ENCODE peak calls at places on chromosomes 2 and 18, in six cellular contexts. F is HCT116, M is IMR-90, H is kidney, I is endodermal cell, U is astrocyte. S is an unnamed sample.

GRCh38 chr2:41737888-41738287 is 309.9 kb upstream of the PKDCC start:
- DNase-seq in F (no peak), M (no peak), H (no peak), I (no peak), U (no peak), S (no peak)

GRCh38 chr2:38960609-38961320 is 71.1 kb downstream of the ARHGEF33 start:
- DNase-seq in F (no peak), M (no peak), H (peak; percentile 74), I (no peak), U (no peak), S (peak; percentile 64)

GRCh38 chr2:128547667-128548066 is 229.0 kb upstream of the HS6ST1 start:
- DNase-seq in F (no peak), M (no peak), H (peak; percentile 10), I (no peak), U (no peak), S (no peak)

GRCh38 chr18:25298853-25299274 is 53.1 kb downstream of the ZNF521 start:
- DNase-seq in F (no peak), M (peak; percentile 99), H (no peak), I (no peak), U (peak; percentile 93), S (no peak)

GRCh38 chr18:50231621-50232020 is 34.7 kb downstream of the CFAP53 start:
- DNase-seq in F (no peak), M (no peak), H (no peak), I (peak; percentile 84), U (no peak), S (no peak)

GRCh38 chr2:20282916-20283592 is 58.1 kb upstream of the SDC1 start:
- DNase-seq in F (no peak), M (peak; percentile 33), H (peak; percentile 87), I (no peak), U (peak; percentile 44), S (no peak)

GRCh38 chr18:41558744-41559143 is 396.3 kb upstream of the PIK3C3 start:
- DNase-seq in F (no peak), M (no peak), H (no peak), I (no peak), U (no peak), S (no peak)

GRCh38 chr2:225177098-225177497 is 134.8 kb upstream of the DOCK10 start:
- DNase-seq in F (no peak), M (peak; percentile 79), H (no peak), I (no peak), U (peak; percentile 68), S (no peak)

GRCh38 chr2:134839649-134840048 is 1.2 kb downstream of the ACMSD start:
- DNase-seq in F (no peak), M (no peak), H (no peak), I (no peak), U (no peak), S (no peak)

GRCh38 chr2:110101911-110102774 is 13.5 kb downstream of the MALL start:
- DNase-seq in F (no peak), M (peak; percentile 17), H (no peak), I (no peak), U (peak; percentile 74), S (no peak)

GRCh38 chr2:131085646-131086045 is 7.6 kb downstream of the FAM168B start:
- DNase-seq in F (no peak), M (peak; percentile 16), H (no peak), I (no peak), U (peak; percentile 62), S (no peak)

GRCh38 chr2:167398791-167399371 is 510.6 kb downstream of the XIRP2 start:
- DNase-seq in F (no peak), M (no peak), H (no peak), I (no peak), U (no peak), S (no peak)

GRCh38 chr2:173590278-173590811 is 235.7 kb downstream of the CDCA7 start:
- DNase-seq in F (peak; percentile 96), M (peak; percentile 98), H (peak; percentile 69), I (no peak), U (peak; percentile 97), S (no peak)

GRCh38 chr2:152510636-152511035 is 175.7 kb downstream of the FMNL2 start:
- DNase-seq in F (no peak), M (no peak), H (no peak), I (no peak), U (no peak), S (no peak)

GRCh38 chr2:3575534-3576324 is 669 bp downstream of the RPS7 start:
- DNase-seq in F (no peak), M (no peak), H (peak; percentile 77), I (no peak), U (no peak), S (no peak)

GRCh38 chr2:219445220-219445631 is 10.6 kb downstream of the SPEG start:
- DNase-seq in F (no peak), M (no peak), H (no peak), I (no peak), U (no peak), S (no peak)

GRCh38 chr18:35526476-35527120 is 28.8 kb upstream of the INO80C start:
- DNase-seq in F (no peak), M (no peak), H (no peak), I (peak; percentile 54), U (peak; percentile 9), S (no peak)

GRCh38 chr18:59865241-59865986 is 34.4 kb upstream of the PMAIP1 start:
- DNase-seq in F (no peak), M (no peak), H (no peak), I (no peak), U (peak; percentile 41), S (no peak)

GRCh38 chr2:122251153-122251552 is 495.7 kb downstream of the TSN start:
- DNase-seq in F (no peak), M (no peak), H (no peak), I (no peak), U (no peak), S (no peak)

GRCh38 chr2:23497063-23497462 is 112.1 kb downstream of the KLHL29 start:
- DNase-seq in F (no peak), M (peak; percentile 30), H (no peak), I (peak; percentile 66), U (peak; percentile 74), S (no peak)

GRCh38 chr2:28338046-28338753 is 54.5 kb upstream of the FOSL2 start:
- DNase-seq in F (no peak), M (peak; percentile 85), H (peak; percentile 87), I (no peak), U (peak; percentile 91), S (no peak)

GRCh38 chr18:33751613-33752221 is 173.7 kb downstream of the ASXL3 start:
- DNase-seq in F (no peak), M (peak; percentile 39), H (no peak), I (no peak), U (no peak), S (no peak)

DNA sequence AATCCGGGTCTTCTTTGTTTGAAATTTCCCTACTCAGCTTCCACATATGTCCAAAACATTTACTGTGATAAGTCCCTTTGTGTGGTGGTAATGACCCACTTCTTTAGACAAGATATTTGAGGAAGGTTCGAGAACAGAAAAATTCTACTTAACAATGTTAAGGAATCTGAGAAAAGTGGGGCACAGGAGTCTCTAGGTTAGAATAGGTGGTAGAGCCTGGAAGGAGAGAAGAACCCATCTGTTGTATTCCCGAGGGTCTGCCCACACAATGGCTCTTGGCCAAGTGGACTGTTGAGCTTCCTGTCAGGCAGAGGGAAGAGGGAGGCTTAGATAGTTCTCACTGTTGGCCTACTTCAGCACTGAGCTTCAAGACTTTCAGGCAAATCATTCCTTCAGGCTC is 4.3 kb downstream of the IGFBP2 start:
- DNase-seq in F (no peak), M (no peak), H (no peak), I (no peak), U (no peak), S (no peak)
- H3K9ac ChIP-seq in F (peak overlapping the region; percentile 26), M (no peak overlapping the region), H (no peak overlapping the region), I (no peak overlapping the region), U (no peak overlapping the region), S (no peak overlapping the region)

GRCh38 chr2:43105586-43106562 is 120.5 kb downstream of the ZFP36L2 start:
- DNase-seq in F (peak; percentile 4), M (peak; percentile 73), H (peak; percentile 84), I (peak; percentile 72), U (no peak), S (no peak)
- TF ChIP-seq CTCF in F (peak; percentile 39), M (peak; percentile 42), H (peak; percentile 19), I (peak; percentile 51), U (peak; percentile 16), S (peak; percentile 42)

DNA sequence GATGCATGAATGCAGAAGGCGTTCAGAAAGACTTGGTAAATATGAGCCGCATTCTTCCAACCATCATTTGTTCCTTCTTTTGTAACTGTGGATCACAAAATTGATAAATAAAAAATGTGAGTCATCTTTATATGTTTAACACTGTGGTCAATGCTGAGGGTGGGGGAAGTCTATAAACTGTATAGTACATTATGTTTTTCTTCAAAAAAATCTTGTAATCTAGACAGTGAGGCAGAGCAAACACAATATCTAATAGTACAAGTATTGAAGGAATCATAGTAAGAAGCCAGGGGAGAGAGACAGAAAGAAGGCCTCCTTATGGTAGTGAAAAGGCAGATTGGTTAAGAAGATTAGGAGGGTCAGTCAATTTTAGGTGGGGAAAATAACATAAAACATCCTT is 30.7 kb upstream of the CALCRL start:
- DNase-seq in F (no peak), M (peak; percentile 32), H (no peak), I (no peak), U (no peak), S (no peak)
- H3K9ac ChIP-seq in F (no peak overlapping the region), M (no peak overlapping the region), H (no peak overlapping the region), I (no peak overlapping the region), U (no peak overlapping the region), S (no peak overlapping the region)

DNA sequence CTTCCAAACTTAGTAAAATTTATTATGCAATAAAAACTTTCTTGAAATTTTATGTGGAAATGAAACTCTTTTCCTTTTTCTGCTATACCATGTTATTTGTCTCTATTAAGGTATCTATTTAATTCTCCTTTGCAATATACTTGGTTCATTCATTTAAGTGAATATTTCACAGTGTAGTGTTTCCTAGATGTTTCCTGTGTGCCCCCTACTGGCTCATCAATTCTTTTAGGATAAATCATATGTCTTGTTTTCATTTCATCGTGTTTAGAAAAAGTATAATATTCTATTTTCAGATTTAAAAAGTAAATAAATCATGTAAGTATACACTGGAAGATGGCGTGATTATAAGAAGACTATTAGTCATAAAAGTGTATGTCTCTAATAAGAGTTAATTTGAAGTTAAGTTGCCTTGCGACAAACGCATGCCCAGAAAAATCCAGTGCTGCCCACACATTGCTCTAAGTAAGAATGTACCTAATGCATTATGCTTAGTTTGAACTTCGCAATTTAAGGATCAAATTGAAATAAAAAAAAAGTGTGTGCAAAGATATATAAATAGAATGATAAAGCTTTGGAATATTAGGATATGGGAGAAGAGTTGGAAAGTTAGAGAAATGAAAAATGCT is 525.4 kb downstream of the KCNJ3 start:
- DNase-seq in F (peak; percentile 26), M (no peak), H (no peak), I (no peak), U (no peak), S (no peak)
- TF ChIP-seq CTCF in F (peak; percentile 62), M (no peak), H (peak; percentile 46), I (peak; percentile 82), U (peak; percentile 24), S (peak; percentile 72)

S was measured in H9.